ENCODE peak calls at places on chromosomes 12 and 14, in five cellular contexts. O is right atrium auricular region, Q is neural progenitor cell, U is stomach, R is colonic mucosa. J is an unnamed sample.

GRCh38 chr14:61516125-61516740 is 179.1 kb upstream of the HIF1A start:
- DNase-seq in Q (no peak), U (no peak), O (no peak), R (no peak), J (no peak)

GRCh38 chr12:127810026-127810425 is 456.9 kb upstream of the TMEM132C start:
- DNase-seq in U (no peak), O (no peak), Q (no peak), R (no peak), J (no peak)

GRCh38 chr12:96314723-96315122 is 85.5 kb downstream of the CDK17 start:
- DNase-seq in R (no peak), Q (no peak), U (no peak), O (no peak), J (no peak)

GRCh38 chr12:77256924-77257323 is 191.6 kb upstream of the E2F7 start:
- DNase-seq in Q (no peak), O (no peak), R (no peak), U (no peak), J (no peak)

GRCh38 chr14:102527255-102528232 is 18.0 kb upstream of the ANKRD9 start:
- DNase-seq in Q (no peak), R (peak; percentile 83), O (no peak), U (peak; percentile 52), J (no peak)

GRCh38 chr12:92244036-92244435 is 98.4 kb upstream of the BTG1 start:
- DNase-seq in Q (no peak), R (peak; percentile 24), O (no peak), U (no peak), J (peak; percentile 54)

GRCh38 chr14:75885829-75886228 is 96.0 kb downstream of the TGFB3 start:
- DNase-seq in U (no peak), R (no peak), O (no peak), Q (no peak), J (no peak)

GRCh38 chr12:125149160-125150108 is 84.2 kb downstream of the AACS start:
- DNase-seq in Q (no peak), U (peak; percentile 68), O (no peak), R (no peak), J (no peak)

GRCh38 chr12:111819191-111820158 is 22.6 kb upstream of the MAPKAPK5 start:
- DNase-seq in R (peak; percentile 50), U (no peak), Q (no peak), O (no peak), J (no peak)

DNA sequence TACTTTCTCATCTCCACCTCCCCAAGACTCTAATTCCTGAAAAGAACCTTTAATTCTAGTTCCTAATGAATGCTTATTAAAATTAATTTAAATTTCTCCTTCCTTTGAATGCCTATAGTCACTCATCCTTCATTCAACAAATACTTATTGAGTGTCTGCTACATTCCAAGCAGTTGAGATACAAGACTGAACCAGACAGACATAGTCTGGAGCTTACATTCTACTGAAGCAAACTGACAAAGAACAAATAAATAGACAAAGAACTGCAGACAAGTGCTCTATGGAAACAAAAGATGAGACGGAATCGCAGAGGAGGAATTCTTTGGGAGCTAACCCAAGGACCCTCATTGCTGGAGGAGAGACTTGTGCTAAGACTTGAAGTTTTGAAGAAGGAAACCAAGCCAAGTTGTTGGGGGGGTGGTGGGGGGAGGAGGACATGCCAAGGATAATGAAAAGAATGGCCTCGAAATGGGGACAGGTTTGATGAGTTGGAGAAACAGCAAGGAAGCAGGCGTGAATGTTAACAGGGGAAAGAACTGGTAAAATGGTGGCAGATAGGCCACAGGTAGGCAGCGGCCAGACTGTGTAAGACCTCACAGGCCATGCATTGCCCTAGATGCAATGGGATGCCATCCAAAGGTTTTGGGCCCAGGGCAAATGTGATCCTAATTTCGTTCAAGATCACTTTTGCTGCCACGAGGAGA is 9.7 kb upstream of the TDG start:
- DNase-seq in O (no peak), U (no peak), Q (peak; percentile 44), R (peak; percentile 27), J (no peak)
- H3K27ac ChIP-seq in O (peak overlapping the region; percentile 94), U (peak overlapping the region; percentile 89), Q (no peak overlapping the region), R (peak overlapping the region; percentile 91), J (no peak overlapping the region)

GRCh38 chr12:53047221-53048032 is 2.4 kb upstream of the TNS2 start:
- DNase-seq in U (peak; percentile 83), R (peak; percentile 74), Q (peak; percentile 90), O (no peak), J (peak; percentile 74)
- H3K27ac ChIP-seq in U (peak overlapping the region; percentile 98), R (peak overlapping the region; percentile 97), Q (no peak overlapping the region), O (peak overlapping the region; percentile 100), J (peak overlapping the region; percentile 99)

DNA sequence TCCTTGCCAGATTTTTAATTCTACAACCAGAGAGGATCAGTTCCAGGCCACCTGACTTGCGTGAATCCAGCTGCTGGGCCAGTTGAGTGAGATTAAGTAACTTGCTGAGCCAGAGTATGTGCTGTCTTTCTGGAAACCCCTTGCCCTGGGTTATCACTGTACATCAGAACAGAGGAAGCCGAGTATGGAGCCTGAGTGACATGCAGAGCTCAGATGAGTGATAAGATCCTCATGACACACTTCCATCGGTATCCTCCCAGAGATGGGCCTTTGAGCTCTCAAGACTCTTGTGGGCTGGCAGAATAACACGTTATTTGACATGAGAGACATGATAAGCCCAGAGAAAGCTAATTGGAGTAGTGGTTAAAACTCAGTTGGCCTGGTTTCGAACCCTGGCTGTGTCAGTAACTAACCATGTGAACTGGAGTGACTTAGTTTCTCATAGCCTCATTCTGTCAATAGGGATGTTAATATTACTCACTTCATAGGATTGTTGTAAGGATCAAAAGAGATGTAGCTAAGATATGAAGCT is 388.1 kb downstream of the ZFP36L1 start:
- DNase-seq in U (no peak), O (no peak), Q (no peak), R (no peak), J (no peak)
- H3K27ac ChIP-seq in U (peak overlapping the region; percentile 65), O (no peak overlapping the region), Q (no peak overlapping the region), R (no peak overlapping the region), J (no peak overlapping the region)

GRCh38 chr12:64085154-64085553 is 136.9 kb downstream of the KICS2 start:
- DNase-seq in U (no peak), Q (no peak), R (no peak), O (no peak), J (no peak)

GRCh38 chr12:64081020-64081419 is 141.1 kb downstream of the KICS2 start:
- DNase-seq in R (no peak), O (no peak), U (no peak), Q (no peak), J (no peak)

GRCh38 chr12:64080319-64081008 is 141.6 kb downstream of the KICS2 start:
- DNase-seq in Q (no peak), O (no peak), U (peak; percentile 36), R (peak; percentile 75), J (peak; percentile 65)

GRCh38 chr12:64083285-64084210 is 138.5 kb downstream of the KICS2 start:
- DNase-seq in Q (no peak), R (peak; percentile 87), O (peak; percentile 85), U (peak; percentile 87), J (peak; percentile 92)

GRCh38 chr12:64082866-64083268 is 139.2 kb downstream of the KICS2 start:
- DNase-seq in Q (no peak), U (no peak), O (no peak), R (peak; percentile 55), J (no peak)
- H3K27ac ChIP-seq in Q (no peak overlapping the region), U (peak overlapping the region; percentile 83), O (peak overlapping the region; percentile 63), R (peak overlapping the region; percentile 63), J (peak overlapping the region; percentile 64)

GRCh38 chr12:63897931-63898330 is 53.4 kb downstream of the SRGAP1 start:
- DNase-seq in R (no peak), O (no peak), U (no peak), Q (no peak), J (no peak)
- H3K27ac ChIP-seq in R (no peak overlapping the region), O (no peak overlapping the region), U (peak overlapping the region; percentile 6), Q (no peak overlapping the region), J (no peak overlapping the region)

GRCh38 chr12:48265792-48266191 is 62.7 kb upstream of the OR10AD1 start:
- DNase-seq in R (no peak), Q (no peak), U (no peak), O (no peak), J (no peak)
- H3K27ac ChIP-seq in R (no peak overlapping the region), Q (no peak overlapping the region), U (no peak overlapping the region), O (no peak overlapping the region), J (no peak overlapping the region)

DNA sequence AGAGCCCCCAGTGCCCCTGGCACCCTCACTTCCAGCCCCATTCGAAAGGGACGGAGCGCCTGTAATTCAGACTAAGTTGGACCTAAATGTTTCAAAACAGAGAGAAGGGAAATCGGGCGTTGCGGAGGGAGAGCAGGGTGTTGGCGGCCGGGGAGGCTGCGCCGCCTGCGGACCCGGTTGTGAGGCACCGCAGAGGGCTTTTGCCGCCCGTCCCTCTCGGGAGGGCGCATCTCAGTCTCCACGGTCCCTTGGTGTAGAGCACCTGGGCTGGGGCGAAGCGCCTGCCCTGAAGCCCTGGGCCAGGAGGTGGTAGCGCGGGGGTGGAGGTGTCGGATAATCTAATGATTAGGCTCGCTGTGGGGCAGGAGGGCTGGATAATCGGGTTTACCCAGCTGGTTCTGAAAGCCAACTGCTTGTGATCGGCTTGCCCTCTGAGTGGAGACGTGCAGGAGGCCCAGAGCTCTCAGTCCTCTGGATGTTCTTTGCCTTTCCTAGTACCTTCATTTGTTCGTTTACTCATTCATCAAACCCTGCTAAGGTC is 884 bp downstream of the DAAM1 start:
- DNase-seq in U (no peak), Q (peak; percentile 61), O (no peak), R (peak; percentile 42), J (peak; percentile 22)
- H3K27ac ChIP-seq in U (peak overlapping the region; percentile 97), Q (no peak overlapping the region), O (peak overlapping the region; percentile 91), R (peak overlapping the region; percentile 96), J (peak overlapping the region; percentile 95)

J was measured in prostate gland.